ENCODE peak calls at places on chromosomes 3 and 15, in six cellular contexts. B, T, P, R, O and Y are unnamed samples. For H3K27me3, the result is how much of the 10 kb centered on the place peaks cover.

GRCh38 chr15:34650177-34650576 is 66.7 kb upstream of the GOLGA8B start:
- DNase-seq in R (no peak), O (no peak), T (peak), P (no peak), B (no peak), Y (no peak)

GRCh38 chr3:38281895-38282686 is at the start of gene SLC22A14:
- DNase-seq in R (no peak), P (no peak), O (no peak), B (no peak), T (no peak), Y (no peak)

GRCh38 chr3:41612853-41613252 is 349.1 kb downstream of the ULK4 start:
- DNase-seq in T (no peak), P (no peak), B (no peak), R (no peak), O (no peak), Y (no peak)

GRCh38 chr3:11136871-11137626 is 17.2 kb upstream of the HRH1 start:
- DNase-seq in P (no peak), T (peak), B (no peak), O (no peak), R (peak), Y (no peak)

GRCh38 chr3:10379961-10380360 is 59.0 kb upstream of the SEC13 start:
- DNase-seq in P (no peak), O (no peak), T (no peak), R (no peak), B (no peak), Y (no peak)

GRCh38 chr3:67500699-67501098 is 153.7 kb downstream of the SUCLG2 start:
- DNase-seq in R (no peak), O (no peak), T (no peak), B (no peak), P (no peak), Y (no peak)

GRCh38 chr3:94028093-94028837 is at the start of gene STX19:
- DNase-seq in P (no peak), B (no peak), O (no peak), T (no peak), R (no peak), Y (no peak)

GRCh38 chr15:85334241-85334640 is 46.2 kb upstream of the AKAP13 start:
- DNase-seq in B (no peak), R (no peak), T (no peak), P (no peak), O (no peak), Y (no peak)

GRCh38 chr3:129606522-129607390 is at the start of gene PLXND1:
- DNase-seq in O (peak), P (peak), R (peak), T (peak), B (peak), Y (peak)

GRCh38 chr15:68734352-68734751 is 86.3 kb downstream of the ANP32A start:
- DNase-seq in T (no peak), B (no peak), R (no peak), P (no peak), O (no peak), Y (no peak)

GRCh38 chr15:62403164-62403809 is 238.2 kb upstream of the C2CD4B start:
- DNase-seq in T (peak), B (no peak), P (no peak), O (no peak), R (no peak), Y (no peak)

GRCh38 chr15:32643907-32644445 is 2.5 kb downstream of the SCG5 start:
- DNase-seq in B (no peak), R (no peak), O (no peak), P (no peak), T (peak), Y (no peak)

GRCh38 chr3:38585791-38586420 is 63.6 kb downstream of the SCN5A start:
- DNase-seq in O (no peak), B (no peak), R (no peak), P (no peak), T (no peak), Y (no peak)

GRCh38 chr15:51828621-51829359 is 663 bp upstream of the TMOD3 start:
- DNase-seq in O (no peak), R (no peak), T (no peak), B (no peak), P (no peak), Y (no peak)

GRCh38 chr3:109018828-109019227 is 65.1 kb upstream of the GUCA1C start:
- DNase-seq in B (no peak), T (peak), R (no peak), O (no peak), P (no peak), Y (no peak)

DNA sequence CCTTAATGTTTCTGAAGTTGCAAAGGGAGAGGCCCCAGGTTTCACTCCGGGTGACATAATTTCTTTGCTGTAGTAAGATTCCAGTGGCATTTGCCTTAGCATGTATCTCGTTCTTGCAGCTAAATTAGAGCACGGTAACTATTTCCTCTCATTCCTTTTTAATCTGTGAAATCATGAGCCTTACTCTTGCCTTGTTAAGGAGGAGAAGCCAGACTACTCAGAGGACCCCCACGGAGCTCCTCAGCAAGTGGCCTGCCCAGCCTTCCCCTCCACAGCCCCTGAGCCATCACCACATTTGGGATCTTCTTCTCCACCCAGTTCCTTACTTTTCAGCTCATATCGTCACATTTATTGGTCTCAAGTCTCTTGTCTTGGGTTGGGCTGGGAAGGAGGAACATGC is 54.2 kb downstream of the ABHD2 start:
- DNase-seq in B (no peak), T (no peak), O (no peak), R (no peak), P (no peak), Y (no peak)
- H3K27ac ChIP-seq in B (peak), T (no peak), O (no peak), R (no peak), P (no peak), Y (no peak)

GRCh38 chr3:32868719-32869512 is 51.1 kb downstream of the TRIM71 start:
- DNase-seq in P (no peak), O (no peak), T (no peak), B (no peak), R (no peak), Y (no peak)

GRCh38 chr3:32867954-32868353 is 50.2 kb downstream of the TRIM71 start:
- DNase-seq in R (no peak), P (no peak), O (no peak), T (no peak), B (no peak), Y (no peak)

GRCh38 chr3:32866533-32866932 is 48.7 kb downstream of the TRIM71 start:
- DNase-seq in R (no peak), O (no peak), P (no peak), T (no peak), B (no peak), Y (no peak)

GRCh38 chr3:32870373-32871091 is 52.7 kb downstream of the TRIM71 start:
- DNase-seq in T (no peak), B (no peak), R (no peak), O (no peak), P (no peak), Y (no peak)

DNA sequence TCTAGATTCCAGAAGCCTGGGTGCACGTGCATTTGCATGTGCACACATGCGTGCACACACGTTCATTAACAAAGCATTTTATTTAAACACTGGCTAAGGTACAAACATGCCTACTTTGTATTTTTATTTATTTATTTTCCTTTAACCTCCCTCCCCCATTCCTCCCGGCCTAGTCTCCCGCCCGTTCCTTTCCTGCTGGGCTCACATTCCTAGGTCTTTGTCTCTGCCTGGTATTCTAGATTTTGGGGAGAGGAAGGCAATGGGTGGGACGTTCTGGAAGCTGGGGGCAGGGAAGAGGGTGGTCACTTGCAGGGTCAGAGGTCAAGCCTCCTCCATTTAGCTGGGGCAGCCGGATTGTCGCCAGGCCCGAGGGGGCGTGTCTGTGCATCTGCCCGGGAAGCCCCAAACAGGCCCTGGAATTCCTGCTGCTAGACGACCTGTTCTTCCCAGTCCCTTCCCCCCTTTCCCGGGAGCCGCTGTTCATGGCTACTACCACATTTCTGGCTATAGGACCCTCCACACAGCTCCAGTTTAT is 51.8 kb downstream of the TRIM71 start:
- DNase-seq in P (no peak), O (no peak), T (no peak), R (no peak), B (no peak), Y (no peak)
- H3K4me3 ChIP-seq in P (no peak), O (no peak), T (no peak), R (no peak), B (no peak), Y (no peak)

GRCh38 chr3:21894459-21895083 is 143.6 kb upstream of the ZNF385D start:
- DNase-seq in B (no peak), R (no peak), T (peak), P (no peak), O (no peak), Y (no peak)

GRCh38 chr3:21888656-21889055 is 137.6 kb upstream of the ZNF385D start:
- DNase-seq in R (no peak), O (no peak), B (no peak), P (no peak), T (no peak), Y (no peak)

GRCh38 chr3:21892104-21892503 is 141.1 kb upstream of the ZNF385D start:
- DNase-seq in B (no peak), O (no peak), P (no peak), T (no peak), R (no peak), Y (no peak)

GRCh38 chr3:21889166-21889565 is 138.2 kb upstream of the ZNF385D start:
- DNase-seq in B (no peak), O (no peak), P (no peak), R (no peak), T (no peak), Y (no peak)

GRCh38 chr3:21893250-21893649 is 142.2 kb upstream of the ZNF385D start:
- DNase-seq in T (peak), O (no peak), B (no peak), P (no peak), R (no peak), Y (no peak)
- H3K27me3 ChIP-seq in T (under half), O (under half), B (under half), P (under half), R (under half), Y (under half)

DNA sequence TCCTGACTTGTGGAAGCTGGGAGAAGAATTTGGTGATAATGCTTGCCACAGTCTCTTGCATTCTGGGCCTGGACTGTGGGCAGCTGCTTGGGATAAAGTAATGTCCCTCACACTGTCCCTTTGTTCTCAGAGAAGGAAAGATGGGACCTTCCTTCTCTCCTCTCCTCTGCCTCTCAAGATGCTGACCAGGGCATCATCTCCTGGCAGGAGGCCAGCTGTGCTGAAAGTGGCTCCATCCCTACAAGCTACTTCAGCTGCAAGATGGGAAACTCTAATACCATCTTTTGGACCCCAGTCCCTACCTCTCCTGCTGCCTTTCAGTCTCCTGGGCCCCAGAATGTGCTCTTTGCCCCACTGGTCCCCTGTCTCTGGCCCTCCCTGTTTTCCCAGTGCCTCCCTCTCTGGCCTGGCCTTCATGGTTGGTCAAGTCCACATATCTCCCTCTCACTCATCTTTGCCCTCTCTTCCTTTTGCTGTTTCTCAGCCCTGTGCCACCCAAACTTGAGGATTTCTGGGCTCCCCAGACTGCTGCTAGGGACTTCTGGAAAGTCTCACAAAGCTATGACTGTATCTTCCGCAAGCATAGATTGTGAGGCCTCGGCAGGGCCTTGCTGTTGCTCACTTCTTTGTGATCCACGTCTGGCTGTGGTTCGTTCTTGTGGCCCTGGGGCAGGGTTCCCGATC is 7.1 kb upstream of the SLC6A20 start:
- DNase-seq in B (no peak), R (no peak), T (no peak), O (no peak), P (no peak), Y (no peak)
- H3K27ac ChIP-seq in B (no peak), R (no peak), T (no peak), O (no peak), P (no peak), Y (no peak)

DNA sequence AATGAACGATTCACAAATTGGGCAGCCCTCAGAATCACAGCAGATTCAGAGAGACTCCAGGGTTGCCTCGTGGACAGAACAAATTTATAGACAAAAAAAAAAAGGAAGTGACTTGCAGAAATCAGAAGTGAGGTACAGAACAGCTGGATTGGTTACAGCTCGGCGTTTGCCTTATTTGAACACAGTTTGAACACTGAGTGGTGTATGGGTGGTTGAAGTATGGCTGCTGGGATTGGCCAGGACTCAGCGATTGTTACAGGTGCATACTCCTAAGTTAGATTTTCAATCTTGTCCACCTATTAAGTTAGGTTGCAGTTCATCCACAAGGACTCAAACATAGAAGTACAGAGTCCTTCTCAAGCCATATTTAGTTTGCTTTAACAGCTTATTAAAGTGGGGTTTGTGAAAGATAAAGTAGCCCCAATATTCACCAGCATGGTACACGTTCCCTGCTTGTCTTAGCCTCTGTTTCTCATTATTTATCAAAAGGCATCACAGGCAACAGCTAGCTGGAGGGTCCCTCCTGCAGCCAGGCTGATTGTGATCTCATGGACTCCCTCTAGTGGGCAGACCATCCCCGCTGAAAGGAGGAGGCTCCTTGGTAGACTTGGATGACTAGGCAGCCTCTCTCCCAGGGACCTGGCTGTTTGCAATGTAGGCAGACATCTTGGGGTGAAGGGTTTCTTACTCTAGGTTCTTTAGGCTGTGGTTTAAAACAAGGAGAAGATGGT is 17.6 kb upstream of the ALDH1L1 start:
- DNase-seq in P (peak), T (peak), B (peak), O (no peak), R (peak), Y (no peak)
- H3K4me3 ChIP-seq in P (no peak), T (no peak), B (no peak), O (no peak), R (no peak), Y (no peak)